ENCODE peak calls at places on chromosomes 12 and 14, in nine cellular contexts. One of them, this sample, is unnamed.

GRCh38 chr14:100443643-100444042 is 120.5 kb downstream of the SLC25A47 start:
- DNase-seq in pancreas: no peak
- DNase-seq in HS-5: no peak
- DNase-seq in activated CD8-positive, alpha-beta memory T cell treated with anti-CD3 and anti-CD28 coated beads for 4 hours: no peak
- DNase-seq in SK-N-DZ: no peak
- DNase-seq in T-helper 17 cell: no peak
- DNase-seq in stromal cell of bone marrow: no peak
- DNase-seq in central memory CD4-positive, alpha-beta T cell: no peak
- DNase-seq in activated naive CD4-positive, alpha-beta T cell treated with Interleukin-2 at 50 U/mL for 16 hours: no peak
- DNase-seq in this sample: no peak

GRCh38 chr12:45728625-45729232 is 777 bp upstream of the ARID2 start:
- DNase-seq in pancreas: peak; percentile 97
- DNase-seq in HS-5: peak; percentile 77
- DNase-seq in central memory CD4-positive, alpha-beta T cell: peak; percentile 98
- DNase-seq in T-helper 17 cell: peak; percentile 91
- DNase-seq in activated CD8-positive, alpha-beta memory T cell treated with anti-CD3 and anti-CD28 coated beads for 4 hours: peak; percentile 96
- DNase-seq in stromal cell of bone marrow: peak; percentile 95
- DNase-seq in SK-N-DZ: peak; percentile 96
- DNase-seq in activated naive CD4-positive, alpha-beta T cell treated with Interleukin-2 at 50 U/mL for 16 hours: peak; percentile 95
- DNase-seq in this sample: peak; percentile 99

GRCh38 chr12:68304626-68305025 is 27.5 kb downstream of the MDM1 start:
- DNase-seq in activated CD8-positive, alpha-beta memory T cell treated with anti-CD3 and anti-CD28 coated beads for 4 hours: no peak
- DNase-seq in HS-5: no peak
- DNase-seq in SK-N-DZ: no peak
- DNase-seq in pancreas: no peak
- DNase-seq in activated naive CD4-positive, alpha-beta T cell treated with Interleukin-2 at 50 U/mL for 16 hours: no peak
- DNase-seq in T-helper 17 cell: no peak
- DNase-seq in stromal cell of bone marrow: no peak
- DNase-seq in central memory CD4-positive, alpha-beta T cell: no peak
- DNase-seq in this sample: no peak

GRCh38 chr12:111209779-111210178 is 159.1 kb downstream of the PHETA1 start:
- DNase-seq in stromal cell of bone marrow: no peak
- DNase-seq in SK-N-DZ: peak; percentile 39
- DNase-seq in T-helper 17 cell: no peak
- DNase-seq in HS-5: no peak
- DNase-seq in activated CD8-positive, alpha-beta memory T cell treated with anti-CD3 and anti-CD28 coated beads for 4 hours: no peak
- DNase-seq in central memory CD4-positive, alpha-beta T cell: no peak
- DNase-seq in pancreas: no peak
- DNase-seq in activated naive CD4-positive, alpha-beta T cell treated with Interleukin-2 at 50 U/mL for 16 hours: no peak
- DNase-seq in this sample: no peak

GRCh38 chr14:22974530-22975313 is 7.6 kb downstream of the AJUBA start:
- DNase-seq in stromal cell of bone marrow: no peak
- DNase-seq in activated CD8-positive, alpha-beta memory T cell treated with anti-CD3 and anti-CD28 coated beads for 4 hours: no peak
- DNase-seq in SK-N-DZ: no peak
- DNase-seq in HS-5: no peak
- DNase-seq in pancreas: no peak
- DNase-seq in activated naive CD4-positive, alpha-beta T cell treated with Interleukin-2 at 50 U/mL for 16 hours: no peak
- DNase-seq in T-helper 17 cell: no peak
- DNase-seq in central memory CD4-positive, alpha-beta T cell: no peak
- DNase-seq in this sample: no peak

GRCh38 chr12:30126944-30127343 is 343.2 kb upstream of the TMTC1 start:
- DNase-seq in central memory CD4-positive, alpha-beta T cell: no peak
- DNase-seq in pancreas: no peak
- DNase-seq in SK-N-DZ: no peak
- DNase-seq in stromal cell of bone marrow: no peak
- DNase-seq in T-helper 17 cell: no peak
- DNase-seq in activated CD8-positive, alpha-beta memory T cell treated with anti-CD3 and anti-CD28 coated beads for 4 hours: no peak
- DNase-seq in activated naive CD4-positive, alpha-beta T cell treated with Interleukin-2 at 50 U/mL for 16 hours: no peak
- DNase-seq in HS-5: no peak
- DNase-seq in this sample: no peak

GRCh38 chr12:1310684-1311083 is 283.7 kb downstream of the FBXL14 start:
- DNase-seq in pancreas: no peak
- DNase-seq in activated CD8-positive, alpha-beta memory T cell treated with anti-CD3 and anti-CD28 coated beads for 4 hours: no peak
- DNase-seq in T-helper 17 cell: no peak
- DNase-seq in central memory CD4-positive, alpha-beta T cell: no peak
- DNase-seq in activated naive CD4-positive, alpha-beta T cell treated with Interleukin-2 at 50 U/mL for 16 hours: no peak
- DNase-seq in stromal cell of bone marrow: no peak
- DNase-seq in HS-5: no peak
- DNase-seq in SK-N-DZ: no peak
- DNase-seq in this sample: no peak

GRCh38 chr12:95470300-95470699 is 3.7 kb upstream of the METAP2 start:
- DNase-seq in T-helper 17 cell: no peak
- DNase-seq in activated naive CD4-positive, alpha-beta T cell treated with Interleukin-2 at 50 U/mL for 16 hours: no peak
- DNase-seq in HS-5: no peak
- DNase-seq in activated CD8-positive, alpha-beta memory T cell treated with anti-CD3 and anti-CD28 coated beads for 4 hours: no peak
- DNase-seq in central memory CD4-positive, alpha-beta T cell: no peak
- DNase-seq in pancreas: no peak
- DNase-seq in stromal cell of bone marrow: no peak
- DNase-seq in SK-N-DZ: no peak
- DNase-seq in this sample: peak; percentile 69

GRCh38 chr12:89960607-89961394 is 252.2 kb upstream of the ATP2B1 start:
- DNase-seq in central memory CD4-positive, alpha-beta T cell: no peak
- DNase-seq in stromal cell of bone marrow: no peak
- DNase-seq in HS-5: no peak
- DNase-seq in T-helper 17 cell: no peak
- DNase-seq in activated CD8-positive, alpha-beta memory T cell treated with anti-CD3 and anti-CD28 coated beads for 4 hours: no peak
- DNase-seq in SK-N-DZ: no peak
- DNase-seq in activated naive CD4-positive, alpha-beta T cell treated with Interleukin-2 at 50 U/mL for 16 hours: peak; percentile 13
- DNase-seq in pancreas: no peak
- DNase-seq in this sample: peak; percentile 83

GRCh38 chr12:55909513-55909884 is 18.2 kb downstream of the PYM1 start:
- DNase-seq in SK-N-DZ: no peak
- DNase-seq in pancreas: no peak
- DNase-seq in central memory CD4-positive, alpha-beta T cell: no peak
- DNase-seq in activated naive CD4-positive, alpha-beta T cell treated with Interleukin-2 at 50 U/mL for 16 hours: no peak
- DNase-seq in HS-5: no peak
- DNase-seq in T-helper 17 cell: no peak
- DNase-seq in stromal cell of bone marrow: no peak
- DNase-seq in activated CD8-positive, alpha-beta memory T cell treated with anti-CD3 and anti-CD28 coated beads for 4 hours: no peak
- DNase-seq in this sample: no peak

GRCh38 chr12:111841750-111842555 is at the start of gene MAPKAPK5:
- DNase-seq in activated naive CD4-positive, alpha-beta T cell treated with Interleukin-2 at 50 U/mL for 16 hours: peak; percentile 98
- DNase-seq in HS-5: peak; percentile 87
- DNase-seq in SK-N-DZ: peak; percentile 97
- DNase-seq in activated CD8-positive, alpha-beta memory T cell treated with anti-CD3 and anti-CD28 coated beads for 4 hours: peak; percentile 97
- DNase-seq in central memory CD4-positive, alpha-beta T cell: peak; percentile 96
- DNase-seq in T-helper 17 cell: peak; percentile 95
- DNase-seq in stromal cell of bone marrow: peak; percentile 80
- DNase-seq in pancreas: peak; percentile 93
- DNase-seq in this sample: peak; percentile 99

GRCh38 chr12:42759622-42760273 is 170.2 kb upstream of the PRICKLE1 start:
- DNase-seq in SK-N-DZ: peak; percentile 66
- DNase-seq in T-helper 17 cell: no peak
- DNase-seq in central memory CD4-positive, alpha-beta T cell: no peak
- DNase-seq in activated naive CD4-positive, alpha-beta T cell treated with Interleukin-2 at 50 U/mL for 16 hours: no peak
- DNase-seq in HS-5: no peak
- DNase-seq in activated CD8-positive, alpha-beta memory T cell treated with anti-CD3 and anti-CD28 coated beads for 4 hours: no peak
- DNase-seq in stromal cell of bone marrow: peak; percentile 58
- DNase-seq in pancreas: peak; percentile 73
- DNase-seq in this sample: no peak

GRCh38 chr14:70885343-70886014 is 21.8 kb upstream of the PCNX1 start:
- DNase-seq in activated CD8-positive, alpha-beta memory T cell treated with anti-CD3 and anti-CD28 coated beads for 4 hours: no peak
- DNase-seq in central memory CD4-positive, alpha-beta T cell: no peak
- DNase-seq in pancreas: no peak
- DNase-seq in activated naive CD4-positive, alpha-beta T cell treated with Interleukin-2 at 50 U/mL for 16 hours: peak; percentile 65
- DNase-seq in T-helper 17 cell: no peak
- DNase-seq in SK-N-DZ: peak; percentile 56
- DNase-seq in HS-5: no peak
- DNase-seq in stromal cell of bone marrow: no peak
- DNase-seq in this sample: no peak

GRCh38 chr14:94388896-94389469 is 581 bp upstream of the SERPINA1 start:
- DNase-seq in activated CD8-positive, alpha-beta memory T cell treated with anti-CD3 and anti-CD28 coated beads for 4 hours: no peak
- DNase-seq in stromal cell of bone marrow: no peak
- DNase-seq in central memory CD4-positive, alpha-beta T cell: no peak
- DNase-seq in pancreas: no peak
- DNase-seq in SK-N-DZ: no peak
- DNase-seq in T-helper 17 cell: no peak
- DNase-seq in HS-5: no peak
- DNase-seq in activated naive CD4-positive, alpha-beta T cell treated with Interleukin-2 at 50 U/mL for 16 hours: no peak
- DNase-seq in this sample: no peak

GRCh38 chr12:50203691-50204090 is 36.5 kb upstream of the CERS5 start:
- DNase-seq in stromal cell of bone marrow: no peak
- DNase-seq in central memory CD4-positive, alpha-beta T cell: no peak
- DNase-seq in pancreas: no peak
- DNase-seq in activated CD8-positive, alpha-beta memory T cell treated with anti-CD3 and anti-CD28 coated beads for 4 hours: no peak
- DNase-seq in HS-5: no peak
- DNase-seq in T-helper 17 cell: no peak
- DNase-seq in activated naive CD4-positive, alpha-beta T cell treated with Interleukin-2 at 50 U/mL for 16 hours: no peak
- DNase-seq in SK-N-DZ: no peak
- DNase-seq in this sample: no peak

GRCh38 chr12:109738209-109738608 is 24.6 kb downstream of the FAM222A start:
- DNase-seq in central memory CD4-positive, alpha-beta T cell: no peak
- DNase-seq in stromal cell of bone marrow: no peak
- DNase-seq in T-helper 17 cell: peak; percentile 1
- DNase-seq in activated naive CD4-positive, alpha-beta T cell treated with Interleukin-2 at 50 U/mL for 16 hours: no peak
- DNase-seq in activated CD8-positive, alpha-beta memory T cell treated with anti-CD3 and anti-CD28 coated beads for 4 hours: no peak
- DNase-seq in SK-N-DZ: no peak
- DNase-seq in HS-5: no peak
- DNase-seq in pancreas: peak; percentile 23
- DNase-seq in this sample: no peak

GRCh38 chr12:57430117-57430930 is 519 bp downstream of the R3HDM2 start:
- DNase-seq in HS-5: peak; percentile 22
- DNase-seq in activated naive CD4-positive, alpha-beta T cell treated with Interleukin-2 at 50 U/mL for 16 hours: no peak
- DNase-seq in pancreas: peak; percentile 72
- DNase-seq in T-helper 17 cell: no peak
- DNase-seq in stromal cell of bone marrow: no peak
- DNase-seq in central memory CD4-positive, alpha-beta T cell: peak; percentile 46
- DNase-seq in activated CD8-positive, alpha-beta memory T cell treated with anti-CD3 and anti-CD28 coated beads for 4 hours: peak; percentile 13
- DNase-seq in SK-N-DZ: no peak
- DNase-seq in this sample: peak; percentile 61

GRCh38 chr14:70663707-70664179 is 22.0 kb downstream of the TTC9 start:
- DNase-seq in activated naive CD4-positive, alpha-beta T cell treated with Interleukin-2 at 50 U/mL for 16 hours: no peak
- DNase-seq in activated CD8-positive, alpha-beta memory T cell treated with anti-CD3 and anti-CD28 coated beads for 4 hours: no peak
- DNase-seq in HS-5: no peak
- DNase-seq in SK-N-DZ: no peak
- DNase-seq in central memory CD4-positive, alpha-beta T cell: no peak
- DNase-seq in stromal cell of bone marrow: no peak
- DNase-seq in pancreas: no peak
- DNase-seq in T-helper 17 cell: no peak
- DNase-seq in this sample: no peak

GRCh38 chr14:44030963-44031362 is 476.1 kb downstream of the FSCB start:
- DNase-seq in activated naive CD4-positive, alpha-beta T cell treated with Interleukin-2 at 50 U/mL for 16 hours: no peak
- DNase-seq in pancreas: no peak
- DNase-seq in SK-N-DZ: no peak
- DNase-seq in HS-5: no peak
- DNase-seq in activated CD8-positive, alpha-beta memory T cell treated with anti-CD3 and anti-CD28 coated beads for 4 hours: no peak
- DNase-seq in T-helper 17 cell: no peak
- DNase-seq in central memory CD4-positive, alpha-beta T cell: no peak
- DNase-seq in stromal cell of bone marrow: no peak
- DNase-seq in this sample: no peak

GRCh38 chr12:57887631-57888406 is 41.3 kb upstream of the CTDSP2 start:
- DNase-seq in activated CD8-positive, alpha-beta memory T cell treated with anti-CD3 and anti-CD28 coated beads for 4 hours: no peak
- DNase-seq in stromal cell of bone marrow: peak; percentile 46
- DNase-seq in activated naive CD4-positive, alpha-beta T cell treated with Interleukin-2 at 50 U/mL for 16 hours: no peak
- DNase-seq in SK-N-DZ: peak; percentile 58
- DNase-seq in pancreas: no peak
- DNase-seq in central memory CD4-positive, alpha-beta T cell: no peak
- DNase-seq in T-helper 17 cell: no peak
- DNase-seq in HS-5: no peak
- DNase-seq in this sample: no peak

GRCh38 chr14:100028990-100029677 is 36.1 kb upstream of the EVL start:
- DNase-seq in central memory CD4-positive, alpha-beta T cell: no peak
- DNase-seq in HS-5: no peak
- DNase-seq in SK-N-DZ: no peak
- DNase-seq in activated naive CD4-positive, alpha-beta T cell treated with Interleukin-2 at 50 U/mL for 16 hours: no peak
- DNase-seq in stromal cell of bone marrow: no peak
- DNase-seq in T-helper 17 cell: no peak
- DNase-seq in pancreas: no peak
- DNase-seq in activated CD8-positive, alpha-beta memory T cell treated with anti-CD3 and anti-CD28 coated beads for 4 hours: no peak
- DNase-seq in this sample: no peak

GRCh38 chr14:74563233-74563585 is 48.8 kb downstream of the LTBP2 start:
- DNase-seq in T-helper 17 cell: no peak
- DNase-seq in pancreas: no peak
- DNase-seq in stromal cell of bone marrow: no peak
- DNase-seq in HS-5: no peak
- DNase-seq in activated naive CD4-positive, alpha-beta T cell treated with Interleukin-2 at 50 U/mL for 16 hours: no peak
- DNase-seq in central memory CD4-positive, alpha-beta T cell: no peak
- DNase-seq in activated CD8-positive, alpha-beta memory T cell treated with anti-CD3 and anti-CD28 coated beads for 4 hours: no peak
- DNase-seq in SK-N-DZ: no peak
- DNase-seq in this sample: no peak

This sample was measured in LoVo.